ENCODE peak calls at places on chromosomes 6 and 20, in ten cellular contexts. One of them, this sample, is unnamed.

GRCh38 chr6:137102851-137103492 is 58.2 kb upstream of the IL20RA start:
- DNase-seq in omental fat pad: no peak
- DNase-seq in foreskin fibroblast: no peak
- DNase-seq in ovary: no peak
- DNase-seq in DMS53: no peak
- DNase-seq in ELR: no peak
- DNase-seq in stimulated activated CD4-positive, alpha-beta T cell treated with anti-CD3 and anti-CD28 coated beads, Interleukin-1b, Interleukin-23, amount 100 ng/mL, for 1 hour: no peak
- DNase-seq in mesendoderm: peak; percentile 25
- DNase-seq in NCI-H774: no peak
- DNase-seq in activated naive CD4-positive, alpha-beta T cell treated with anti-CD3 and anti-CD28 coated beads for 36 hours: peak; percentile 38
- DNase-seq in this sample: no peak

GRCh38 chr6:11702039-11702795 is 76.4 kb downstream of the ADTRP start:
- DNase-seq in omental fat pad: no peak
- DNase-seq in foreskin fibroblast: peak; percentile 56
- DNase-seq in ovary: no peak
- DNase-seq in DMS53: no peak
- DNase-seq in ELR: peak; percentile 72
- DNase-seq in stimulated activated CD4-positive, alpha-beta T cell treated with anti-CD3 and anti-CD28 coated beads, Interleukin-1b, Interleukin-23, amount 100 ng/mL, for 1 hour: no peak
- DNase-seq in mesendoderm: no peak
- DNase-seq in NCI-H774: no peak
- DNase-seq in activated naive CD4-positive, alpha-beta T cell treated with anti-CD3 and anti-CD28 coated beads for 36 hours: no peak
- DNase-seq in this sample: peak; percentile 37

GRCh38 chr6:44229376-44230033 is 6.1 kb downstream of the SLC29A1 start:
- DNase-seq in omental fat pad: no peak
- DNase-seq in foreskin fibroblast: no peak
- DNase-seq in ovary: no peak
- DNase-seq in DMS53: no peak
- DNase-seq in ELR: no peak
- DNase-seq in stimulated activated CD4-positive, alpha-beta T cell treated with anti-CD3 and anti-CD28 coated beads, Interleukin-1b, Interleukin-23, amount 100 ng/mL, for 1 hour: no peak
- DNase-seq in mesendoderm: no peak
- DNase-seq in NCI-H774: no peak
- DNase-seq in activated naive CD4-positive, alpha-beta T cell treated with anti-CD3 and anti-CD28 coated beads for 36 hours: no peak
- DNase-seq in this sample: no peak

GRCh38 chr6:145245119-145245518 is 490.2 kb downstream of the EPM2A start:
- DNase-seq in omental fat pad: no peak
- DNase-seq in foreskin fibroblast: peak; percentile 26
- DNase-seq in ovary: no peak
- DNase-seq in DMS53: no peak
- DNase-seq in ELR: no peak
- DNase-seq in stimulated activated CD4-positive, alpha-beta T cell treated with anti-CD3 and anti-CD28 coated beads, Interleukin-1b, Interleukin-23, amount 100 ng/mL, for 1 hour: no peak
- DNase-seq in mesendoderm: no peak
- DNase-seq in NCI-H774: no peak
- DNase-seq in activated naive CD4-positive, alpha-beta T cell treated with anti-CD3 and anti-CD28 coated beads for 36 hours: no peak
- DNase-seq in this sample: no peak

GRCh38 chr20:36848078-36848660 is 27.8 kb upstream of the TLDC2 start:
- DNase-seq in omental fat pad: no peak
- DNase-seq in foreskin fibroblast: peak; percentile 94
- DNase-seq in ovary: no peak
- DNase-seq in DMS53: no peak
- DNase-seq in ELR: peak; percentile 94
- DNase-seq in stimulated activated CD4-positive, alpha-beta T cell treated with anti-CD3 and anti-CD28 coated beads, Interleukin-1b, Interleukin-23, amount 100 ng/mL, for 1 hour: no peak
- DNase-seq in mesendoderm: no peak
- DNase-seq in NCI-H774: no peak
- DNase-seq in activated naive CD4-positive, alpha-beta T cell treated with anti-CD3 and anti-CD28 coated beads for 36 hours: no peak
- DNase-seq in this sample: peak; percentile 58

GRCh38 chr6:23533954-23534725 is 591.9 kb upstream of the NRSN1 start:
- DNase-seq in omental fat pad: no peak
- DNase-seq in foreskin fibroblast: peak; percentile 53
- DNase-seq in ovary: no peak
- DNase-seq in DMS53: no peak
- DNase-seq in ELR: no peak
- DNase-seq in stimulated activated CD4-positive, alpha-beta T cell treated with anti-CD3 and anti-CD28 coated beads, Interleukin-1b, Interleukin-23, amount 100 ng/mL, for 1 hour: no peak
- DNase-seq in mesendoderm: no peak
- DNase-seq in NCI-H774: no peak
- DNase-seq in activated naive CD4-positive, alpha-beta T cell treated with anti-CD3 and anti-CD28 coated beads for 36 hours: no peak
- DNase-seq in this sample: no peak

GRCh38 chr20:62808211-62808865 is 3.7 kb downstream of the OGFR start:
- DNase-seq in omental fat pad: peak; percentile 85
- DNase-seq in foreskin fibroblast: peak; percentile 81
- DNase-seq in ovary: peak; percentile 77
- DNase-seq in DMS53: peak; percentile 72
- DNase-seq in ELR: peak; percentile 76
- DNase-seq in stimulated activated CD4-positive, alpha-beta T cell treated with anti-CD3 and anti-CD28 coated beads, Interleukin-1b, Interleukin-23, amount 100 ng/mL, for 1 hour: peak; percentile 51
- DNase-seq in mesendoderm: peak; percentile 64
- DNase-seq in NCI-H774: no peak
- DNase-seq in activated naive CD4-positive, alpha-beta T cell treated with anti-CD3 and anti-CD28 coated beads for 36 hours: peak; percentile 82
- DNase-seq in this sample: peak; percentile 75

GRCh38 chr6:137731960-137732616 is 135.0 kb upstream of the TNFAIP3 start:
- DNase-seq in omental fat pad: no peak
- DNase-seq in foreskin fibroblast: peak; percentile 87
- DNase-seq in ovary: no peak
- DNase-seq in DMS53: peak; percentile 80
- DNase-seq in ELR: peak; percentile 54
- DNase-seq in stimulated activated CD4-positive, alpha-beta T cell treated with anti-CD3 and anti-CD28 coated beads, Interleukin-1b, Interleukin-23, amount 100 ng/mL, for 1 hour: no peak
- DNase-seq in mesendoderm: no peak
- DNase-seq in NCI-H774: no peak
- DNase-seq in activated naive CD4-positive, alpha-beta T cell treated with anti-CD3 and anti-CD28 coated beads for 36 hours: no peak
- DNase-seq in this sample: peak; percentile 32

GRCh38 chr6:5946181-5946580 is 60.5 kb downstream of the NRN1 start:
- DNase-seq in omental fat pad: no peak
- DNase-seq in foreskin fibroblast: no peak
- DNase-seq in ovary: no peak
- DNase-seq in DMS53: no peak
- DNase-seq in ELR: no peak
- DNase-seq in stimulated activated CD4-positive, alpha-beta T cell treated with anti-CD3 and anti-CD28 coated beads, Interleukin-1b, Interleukin-23, amount 100 ng/mL, for 1 hour: no peak
- DNase-seq in mesendoderm: no peak
- DNase-seq in NCI-H774: no peak
- DNase-seq in activated naive CD4-positive, alpha-beta T cell treated with anti-CD3 and anti-CD28 coated beads for 36 hours: no peak
- DNase-seq in this sample: no peak

GRCh38 chr6:45696738-45697137 is 318.9 kb downstream of the CLIC5 start:
- DNase-seq in omental fat pad: no peak
- DNase-seq in foreskin fibroblast: no peak
- DNase-seq in ovary: no peak
- DNase-seq in DMS53: no peak
- DNase-seq in ELR: peak; percentile 59
- DNase-seq in stimulated activated CD4-positive, alpha-beta T cell treated with anti-CD3 and anti-CD28 coated beads, Interleukin-1b, Interleukin-23, amount 100 ng/mL, for 1 hour: no peak
- DNase-seq in mesendoderm: no peak
- DNase-seq in NCI-H774: no peak
- DNase-seq in activated naive CD4-positive, alpha-beta T cell treated with anti-CD3 and anti-CD28 coated beads for 36 hours: no peak
- DNase-seq in this sample: no peak

GRCh38 chr6:1607557-1608221 is 2.0 kb upstream of the FOXC1 start:
- DNase-seq in omental fat pad: no peak
- DNase-seq in foreskin fibroblast: peak; percentile 34
- DNase-seq in ovary: no peak
- DNase-seq in DMS53: peak; percentile 51
- DNase-seq in ELR: no peak
- DNase-seq in stimulated activated CD4-positive, alpha-beta T cell treated with anti-CD3 and anti-CD28 coated beads, Interleukin-1b, Interleukin-23, amount 100 ng/mL, for 1 hour: no peak
- DNase-seq in mesendoderm: peak; percentile 90
- DNase-seq in NCI-H774: peak; percentile 12
- DNase-seq in activated naive CD4-positive, alpha-beta T cell treated with anti-CD3 and anti-CD28 coated beads for 36 hours: no peak
- DNase-seq in this sample: peak; percentile 28

GRCh38 chr20:50762045-50762422 is 30.7 kb downstream of the PARD6B start:
- DNase-seq in omental fat pad: no peak
- DNase-seq in foreskin fibroblast: no peak
- DNase-seq in ovary: no peak
- DNase-seq in DMS53: no peak
- DNase-seq in ELR: no peak
- DNase-seq in stimulated activated CD4-positive, alpha-beta T cell treated with anti-CD3 and anti-CD28 coated beads, Interleukin-1b, Interleukin-23, amount 100 ng/mL, for 1 hour: no peak
- DNase-seq in mesendoderm: no peak
- DNase-seq in NCI-H774: no peak
- DNase-seq in activated naive CD4-positive, alpha-beta T cell treated with anti-CD3 and anti-CD28 coated beads for 36 hours: no peak
- DNase-seq in this sample: peak; percentile 35

GRCh38 chr6:21808045-21808470 is 214.5 kb downstream of the SOX4 start:
- DNase-seq in omental fat pad: no peak
- DNase-seq in foreskin fibroblast: peak; percentile 72
- DNase-seq in ovary: peak; percentile 53
- DNase-seq in DMS53: no peak
- DNase-seq in ELR: peak; percentile 32
- DNase-seq in stimulated activated CD4-positive, alpha-beta T cell treated with anti-CD3 and anti-CD28 coated beads, Interleukin-1b, Interleukin-23, amount 100 ng/mL, for 1 hour: no peak
- DNase-seq in mesendoderm: peak; percentile 42
- DNase-seq in NCI-H774: no peak
- DNase-seq in activated naive CD4-positive, alpha-beta T cell treated with anti-CD3 and anti-CD28 coated beads for 36 hours: no peak
- DNase-seq in this sample: no peak

GRCh38 chr20:34538671-34539123 is 19.8 kb upstream of the MAP1LC3A start:
- DNase-seq in omental fat pad: no peak
- DNase-seq in foreskin fibroblast: peak; percentile 81
- DNase-seq in ovary: peak; percentile 34
- DNase-seq in DMS53: peak; percentile 72
- DNase-seq in ELR: peak; percentile 63
- DNase-seq in stimulated activated CD4-positive, alpha-beta T cell treated with anti-CD3 and anti-CD28 coated beads, Interleukin-1b, Interleukin-23, amount 100 ng/mL, for 1 hour: no peak
- DNase-seq in mesendoderm: peak; percentile 60
- DNase-seq in NCI-H774: peak; percentile 23
- DNase-seq in activated naive CD4-positive, alpha-beta T cell treated with anti-CD3 and anti-CD28 coated beads for 36 hours: peak; percentile 71
- DNase-seq in this sample: peak; percentile 62

GRCh38 chr6:36679043-36679821 is 718 bp downstream of the CDKN1A start:
- DNase-seq in omental fat pad: peak; percentile 65
- DNase-seq in foreskin fibroblast: peak; percentile 82
- DNase-seq in ovary: peak; percentile 84
- DNase-seq in DMS53: peak; percentile 76
- DNase-seq in ELR: peak; percentile 79
- DNase-seq in stimulated activated CD4-positive, alpha-beta T cell treated with anti-CD3 and anti-CD28 coated beads, Interleukin-1b, Interleukin-23, amount 100 ng/mL, for 1 hour: no peak
- DNase-seq in mesendoderm: peak; percentile 74
- DNase-seq in NCI-H774: peak; percentile 45
- DNase-seq in activated naive CD4-positive, alpha-beta T cell treated with anti-CD3 and anti-CD28 coated beads for 36 hours: peak; percentile 26
- DNase-seq in this sample: peak; percentile 71

GRCh38 chr20:50583422-50584150 is 73.4 kb downstream of the PTPN1 start:
- DNase-seq in omental fat pad: no peak
- DNase-seq in foreskin fibroblast: no peak
- DNase-seq in ovary: no peak
- DNase-seq in DMS53: peak; percentile 37
- DNase-seq in ELR: no peak
- DNase-seq in stimulated activated CD4-positive, alpha-beta T cell treated with anti-CD3 and anti-CD28 coated beads, Interleukin-1b, Interleukin-23, amount 100 ng/mL, for 1 hour: no peak
- DNase-seq in mesendoderm: no peak
- DNase-seq in NCI-H774: no peak
- DNase-seq in activated naive CD4-positive, alpha-beta T cell treated with anti-CD3 and anti-CD28 coated beads for 36 hours: no peak
- DNase-seq in this sample: no peak

GRCh38 chr6:3777695-3778461 is 26.4 kb upstream of the PXDC1 start:
- DNase-seq in omental fat pad: no peak
- DNase-seq in foreskin fibroblast: no peak
- DNase-seq in ovary: no peak
- DNase-seq in DMS53: no peak
- DNase-seq in ELR: no peak
- DNase-seq in stimulated activated CD4-positive, alpha-beta T cell treated with anti-CD3 and anti-CD28 coated beads, Interleukin-1b, Interleukin-23, amount 100 ng/mL, for 1 hour: no peak
- DNase-seq in mesendoderm: no peak
- DNase-seq in NCI-H774: no peak
- DNase-seq in activated naive CD4-positive, alpha-beta T cell treated with anti-CD3 and anti-CD28 coated beads for 36 hours: no peak
- DNase-seq in this sample: no peak

GRCh38 chr6:152223622-152224021 is 413.5 kb downstream of the SYNE1 start:
- DNase-seq in omental fat pad: no peak
- DNase-seq in foreskin fibroblast: no peak
- DNase-seq in ovary: no peak
- DNase-seq in DMS53: peak; percentile 88
- DNase-seq in ELR: no peak
- DNase-seq in stimulated activated CD4-positive, alpha-beta T cell treated with anti-CD3 and anti-CD28 coated beads, Interleukin-1b, Interleukin-23, amount 100 ng/mL, for 1 hour: no peak
- DNase-seq in mesendoderm: no peak
- DNase-seq in NCI-H774: no peak
- DNase-seq in activated naive CD4-positive, alpha-beta T cell treated with anti-CD3 and anti-CD28 coated beads for 36 hours: no peak
- DNase-seq in this sample: no peak

GRCh38 chr20:25247100-25247665 is 702 bp upstream of the PYGB start:
- DNase-seq in omental fat pad: no peak
- DNase-seq in foreskin fibroblast: peak; percentile 88
- DNase-seq in ovary: peak; percentile 55
- DNase-seq in DMS53: peak; percentile 82
- DNase-seq in ELR: peak; percentile 82
- DNase-seq in stimulated activated CD4-positive, alpha-beta T cell treated with anti-CD3 and anti-CD28 coated beads, Interleukin-1b, Interleukin-23, amount 100 ng/mL, for 1 hour: no peak
- DNase-seq in mesendoderm: peak; percentile 84
- DNase-seq in NCI-H774: no peak
- DNase-seq in activated naive CD4-positive, alpha-beta T cell treated with anti-CD3 and anti-CD28 coated beads for 36 hours: peak; percentile 41
- DNase-seq in this sample: peak; percentile 73

This sample was measured in hepatocyte.